ENCODE peak calls at places on chromosomes 6 and 20, in five cellular contexts. W is GM12878, O is stomach, L is IMR-90, D is ovary. V is an unnamed sample. For H3K36me3 and H3K4me1, the result is how much of the 10 kb centered on the place peaks cover.

GRCh38 chr6:143179096-143179495 is 118.4 kb downstream of the AIG1 start:
- DNase-seq in W (no peak), O (no peak), L (no peak), D (no peak), V (no peak)

GRCh38 chr6:5085638-5086293 is 625 bp downstream of the PPP1R3G start:
- DNase-seq in W (no peak), O (no peak), L (peak), D (peak), V (peak)

GRCh38 chr6:2055914-2056313 is 189.5 kb downstream of the GMDS start:
- DNase-seq in W (no peak), O (no peak), L (peak), D (no peak), V (no peak)

GRCh38 chr20:62668441-62669027 is 26.2 kb downstream of the SLCO4A1 start:
- DNase-seq in W (no peak), O (peak), L (peak), D (peak), V (peak)

GRCh38 chr20:50333856-50334255 is 143.2 kb downstream of the CEBPB start:
- DNase-seq in W (no peak), O (no peak), L (peak), D (peak), V (peak)

GRCh38 chr6:3822747-3823445 is 26.3 kb upstream of the FAM50B start:
- DNase-seq in W (no peak), O (peak), L (no peak), D (no peak), V (no peak)

GRCh38 chr6:9397981-9398559 is 962.7 kb upstream of the SLC35B3 start:
- DNase-seq in W (no peak), O (peak), L (no peak), D (no peak), V (peak)

GRCh38 chr20:12306107-12306506 is 388.4 kb downstream of the BTBD3 start:
- DNase-seq in W (no peak), O (no peak), L (no peak), D (no peak), V (no peak)

GRCh38 chr6:101398716-101399626 is 5.5 kb downstream of the GRIK2 start:
- DNase-seq in W (no peak), O (no peak), L (peak), D (no peak), V (no peak)

GRCh38 chr20:15455279-15455678 is 1117.9 kb upstream of the FLRT3 start:
- DNase-seq in W (no peak), O (no peak), L (no peak), D (no peak), V (no peak)

GRCh38 chr6:28496099-28496779 is 19.4 kb downstream of the GPX6 start:
- DNase-seq in W (no peak), O (no peak), L (no peak), D (no peak), V (no peak)

GRCh38 chr20:8162610-8163009 is 30.5 kb downstream of the PLCB1 start:
- DNase-seq in W (no peak), O (no peak), L (no peak), D (no peak), V (no peak)

GRCh38 chr6:119950681-119951080 is 601.1 kb upstream of the MAN1A1 start:
- DNase-seq in W (no peak), O (no peak), L (no peak), D (no peak), V (no peak)

GRCh38 chr6:82040405-82041221 is 206.9 kb downstream of the IBTK start:
- DNase-seq in W (peak), O (no peak), L (peak), D (no peak), V (peak)

GRCh38 chr20:59806578-59806975 is 126.9 kb downstream of the SYCP2 start:
- DNase-seq in W (no peak), O (peak), L (no peak), D (no peak), V (no peak)

DNA sequence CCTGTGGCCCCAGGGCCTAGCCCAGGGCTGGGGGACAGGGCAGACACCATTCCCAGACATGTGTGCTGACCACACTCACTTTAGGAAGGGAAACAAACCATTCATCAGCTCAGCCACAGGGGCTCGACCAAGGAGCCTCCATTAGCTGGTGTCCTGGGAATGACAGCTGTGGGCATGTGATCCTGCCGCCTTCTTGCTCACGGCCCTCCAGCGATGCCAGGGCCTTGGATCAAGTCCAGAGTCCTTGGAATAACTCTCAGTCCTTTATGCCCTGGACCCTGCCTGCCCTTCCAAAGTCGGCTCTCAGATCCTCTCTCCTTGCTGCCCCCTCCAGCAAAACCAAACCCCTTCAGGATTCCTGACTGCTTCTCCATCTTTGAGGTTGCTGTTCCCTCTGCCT is 165.0 kb upstream of the RNF24 start:
- DNase-seq in W (no peak), O (no peak), L (no peak), D (no peak), V (no peak)
- H3K36me3 ChIP-seq in W (under half), O (under half), L (half or more), D (under half), V (under half)

DNA sequence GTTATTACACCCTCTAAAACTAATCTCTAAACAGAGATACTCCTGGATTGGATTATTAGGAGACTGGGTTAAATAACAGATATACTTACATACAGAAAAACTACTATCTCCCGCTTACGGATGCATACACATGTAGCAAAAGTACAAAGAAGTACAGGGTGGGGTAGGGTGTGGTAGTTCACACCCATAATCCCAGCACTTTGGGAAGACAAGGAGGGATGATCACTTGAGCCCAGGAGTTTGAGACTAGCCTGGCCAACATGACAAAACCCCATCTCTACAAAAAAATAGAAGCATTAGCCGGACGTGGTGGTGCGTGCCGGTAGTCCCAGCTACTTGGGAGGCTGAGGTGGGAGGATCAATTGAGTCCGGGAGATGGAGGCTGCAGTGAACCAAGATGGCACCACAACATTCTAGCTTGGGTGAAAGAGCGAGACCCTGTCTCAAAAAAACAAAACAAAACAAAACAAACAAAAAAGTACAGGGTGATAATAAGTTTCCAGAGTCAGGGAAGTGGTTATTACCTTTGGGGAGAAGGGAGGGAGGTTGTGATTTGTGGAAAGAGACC is 8.1 kb downstream of the PIM1 start:
- DNase-seq in W (no peak), O (no peak), L (no peak), D (no peak), V (no peak)
- H3K4me1 ChIP-seq in W (under half), O (under half), L (under half), D (under half), V (under half)

GRCh38 chr6:156791261-156791850 is 14.2 kb downstream of the ARID1B start:
- DNase-seq in W (peak), O (no peak), L (peak), D (no peak), V (no peak)
- H3K4me3 ChIP-seq in W (peak), O (no peak), L (no peak), D (no peak), V (no peak)

DNA sequence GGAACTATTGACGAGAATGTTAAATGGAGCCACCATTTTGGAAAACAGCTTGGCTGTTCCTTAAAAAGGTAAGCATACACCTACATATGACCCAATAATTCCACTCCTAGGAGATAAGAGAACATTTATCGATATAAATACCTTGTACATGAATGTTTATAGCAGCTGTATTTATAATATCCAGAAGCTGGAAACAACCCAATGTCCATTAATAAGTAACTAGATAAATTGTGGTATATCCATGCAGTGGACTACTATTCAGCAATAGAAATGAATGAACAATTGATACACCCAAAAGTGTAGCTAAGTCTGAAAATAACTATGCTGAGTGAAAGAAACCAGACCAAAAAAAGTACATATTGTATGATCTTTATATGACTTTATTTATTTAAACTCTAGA is 42.2 kb upstream of the ADIG start:
- DNase-seq in W (no peak), O (no peak), L (no peak), D (no peak), V (no peak)
- H3K36me3 ChIP-seq in W (under half), O (half or more), L (under half), D (under half), V (half or more)

GRCh38 chr6:12601881-12602280 is 114.7 kb upstream of the PHACTR1 start:
- DNase-seq in W (no peak), O (no peak), L (no peak), D (no peak), V (no peak)

GRCh38 chr6:12602342-12602741 is 114.2 kb upstream of the PHACTR1 start:
- DNase-seq in W (no peak), O (no peak), L (no peak), D (no peak), V (no peak)

GRCh38 chr6:12602951-12603710 is 113.4 kb upstream of the PHACTR1 start:
- DNase-seq in W (no peak), O (peak), L (peak), D (no peak), V (no peak)

GRCh38 chr6:12605888-12606345 is 110.7 kb upstream of the PHACTR1 start:
- DNase-seq in W (peak), O (peak), L (peak), D (no peak), V (peak)

DNA sequence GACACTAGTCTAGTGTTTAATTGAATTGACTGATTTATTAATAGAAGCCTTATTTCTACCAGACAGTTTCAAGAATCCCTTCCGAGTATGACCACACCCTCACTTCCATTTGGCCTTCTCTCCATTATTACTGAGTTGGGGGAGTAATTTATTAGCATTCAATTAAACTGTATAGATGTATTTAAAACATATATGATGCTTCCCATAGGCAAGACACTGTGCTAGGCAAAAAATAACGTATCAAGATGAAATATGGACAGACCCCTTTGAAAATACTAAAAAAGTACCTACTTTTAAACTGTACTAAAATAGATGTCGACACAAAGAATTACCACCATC is 112.9 kb upstream of the PHACTR1 start:
- DNase-seq in W (no peak), O (no peak), L (no peak), D (no peak), V (no peak)
- H3K4me1 ChIP-seq in W (under half), O (under half), L (under half), D (under half), V (under half)

GRCh38 chr6:41470341-41471063 is 75.7 kb upstream of the FOXP4 start:
- DNase-seq in W (no peak), O (peak), L (no peak), D (peak), V (peak)

GRCh38 chr6:41469951-41470340 is 76.2 kb upstream of the FOXP4 start:
- DNase-seq in W (no peak), O (peak), L (no peak), D (peak), V (peak)

GRCh38 chr6:41471064-41471895 is 74.9 kb upstream of the FOXP4 start:
- DNase-seq in W (no peak), O (no peak), L (no peak), D (no peak), V (no peak)

GRCh38 chr6:41467627-41468404 is 78.4 kb upstream of the FOXP4 start:
- DNase-seq in W (no peak), O (no peak), L (no peak), D (peak), V (no peak)

DNA sequence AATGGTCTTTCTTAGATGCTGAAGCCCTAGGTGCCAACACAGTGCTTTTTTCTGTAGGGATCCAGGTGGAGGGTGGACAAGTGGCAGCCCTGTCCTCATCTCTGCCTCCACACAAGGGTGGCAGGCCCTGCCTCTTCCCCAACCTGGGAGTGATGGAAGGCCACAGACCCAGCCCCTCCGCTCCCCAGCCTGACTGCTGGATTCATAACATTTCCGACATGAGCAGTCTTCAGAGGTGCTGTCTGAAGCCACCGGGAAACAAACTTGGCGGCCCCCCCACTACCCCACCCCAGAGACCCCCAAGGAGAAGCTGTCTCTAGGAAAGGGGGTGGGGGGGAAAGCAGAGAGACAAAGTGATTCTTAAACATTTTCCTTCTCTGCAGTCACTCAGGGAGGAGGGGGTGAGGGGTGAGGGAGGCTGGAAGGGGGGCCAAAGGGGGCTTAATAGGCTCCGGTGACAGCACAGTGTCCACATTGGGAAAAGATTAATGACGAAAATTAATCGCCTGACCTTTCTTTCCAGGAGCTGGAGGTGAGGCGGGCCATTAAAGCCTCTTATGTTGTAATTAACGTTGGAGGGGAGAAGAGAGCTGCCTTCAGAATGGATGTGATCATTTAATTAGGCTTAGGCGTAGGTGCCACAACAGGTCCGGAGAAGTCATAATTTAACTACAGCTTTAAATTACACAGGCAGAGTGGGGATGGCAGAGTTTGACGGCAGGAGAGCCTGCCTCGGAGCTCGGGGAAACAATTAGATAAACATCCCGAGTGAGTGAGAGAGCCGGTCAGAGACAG is 76.8 kb upstream of the FOXP4 start:
- DNase-seq in W (no peak), O (no peak), L (no peak), D (no peak), V (no peak)
- H3K4me3 ChIP-seq in W (no peak), O (peak), L (no peak), D (no peak), V (no peak)

V was measured in thyroid gland.